ENCODE peak calls at places on chromosome 10, in nine cellular contexts. A is uterus, C is ovary, U is sigmoid colon, I is transverse colon, Z is vagina, F is endothelial cell of umbilical vein, M is NB4, Q is upper lobe of left lung. H is an unnamed sample.

GRCh38 chr10:99605351-99605750 is 14.9 kb downstream of the SLC25A28 start:
- DNase-seq in A (no peak), C (no peak), U (no peak), I (no peak), Z (no peak), F (no peak), M (peak), Q (no peak), H (no peak)

GRCh38 chr10:123109466-123109865 is 26.3 kb upstream of the HMX3 start:
- DNase-seq in A (no peak), C (no peak), U (no peak), I (no peak), Z (no peak), F (no peak), M (no peak), Q (no peak), H (no peak)

GRCh38 chr10:67659497-67659896 is 36.5 kb downstream of the CTNNA3 start:
- DNase-seq in A (no peak), C (no peak), U (no peak), I (no peak), Z (no peak), F (no peak), M (no peak), Q (no peak), H (no peak)

GRCh38 chr10:3848005-3848767 is 63.2 kb upstream of the KLF6 start:
- DNase-seq in A (no peak), C (no peak), U (no peak), I (no peak), Z (no peak), F (no peak), M (no peak), Q (no peak), H (no peak)

GRCh38 chr10:104267721-104268690 is 978 bp upstream of the GSTO2 start:
- DNase-seq in A (no peak), C (no peak), U (no peak), I (no peak), Z (no peak), F (no peak), M (peak), Q (no peak), H (no peak)

GRCh38 chr10:61120805-61121204 is 176.8 kb upstream of the RHOBTB1 start:
- DNase-seq in A (no peak), C (no peak), U (no peak), I (no peak), Z (no peak), F (no peak), M (no peak), Q (no peak), H (no peak)

GRCh38 chr10:51147644-51148399 is 73.5 kb downstream of the PRKG1 start:
- DNase-seq in A (no peak), C (no peak), U (no peak), I (no peak), Z (no peak), F (no peak), M (no peak), Q (no peak), H (no peak)

GRCh38 chr10:102819054-102819453 is 18.2 kb downstream of the CYP17A1 start:
- DNase-seq in A (no peak), C (no peak), U (peak), I (peak), Z (no peak), F (no peak), M (peak), Q (peak), H (no peak)

GRCh38 chr10:14192746-14193145 is 138.0 kb downstream of the FRMD4A start:
- DNase-seq in A (no peak), C (no peak), U (no peak), I (no peak), Z (no peak), F (no peak), M (no peak), Q (no peak), H (no peak)

GRCh38 chr10:24465124-24465874 is 256.4 kb downstream of the KIAA1217 start:
- DNase-seq in A (no peak), C (no peak), U (no peak), I (peak), Z (no peak), F (no peak), M (no peak), Q (peak), H (peak)

GRCh38 chr10:110916554-110917346 is 2.2 kb downstream of the BBIP1 start:
- DNase-seq in A (no peak), C (no peak), U (no peak), I (no peak), Z (no peak), F (peak), M (peak), Q (no peak), H (no peak)

GRCh38 chr10:3950676-3951275 is 165.8 kb upstream of the KLF6 start:
- DNase-seq in A (no peak), C (no peak), U (no peak), I (no peak), Z (no peak), F (no peak), M (no peak), Q (no peak), H (no peak)

GRCh38 chr10:86385806-86386205 is 19.2 kb upstream of the GRID1 start:
- DNase-seq in A (no peak), C (no peak), U (peak), I (no peak), Z (no peak), F (no peak), M (no peak), Q (no peak), H (no peak)

GRCh38 chr10:62919776-62920175 is 103.6 kb upstream of the EGR2 start:
- DNase-seq in A (no peak), C (no peak), U (no peak), I (no peak), Z (no peak), F (no peak), M (no peak), Q (no peak), H (no peak)

GRCh38 chr10:51369903-51370302 is 295.6 kb downstream of the PRKG1 start:
- DNase-seq in A (no peak), C (no peak), U (no peak), I (no peak), Z (no peak), F (no peak), M (no peak), Q (no peak), H (no peak)

GRCh38 chr10:46524471-46525176 is 31.8 kb downstream of the GPRIN2 start:
- DNase-seq in A (peak), C (no peak), U (peak), I (peak), Z (no peak), F (peak), M (no peak), Q (peak), H (peak)

GRCh38 chr10:93995598-93996271 is 2.0 kb downstream of the PLCE1 start:
- DNase-seq in A (no peak), C (no peak), U (no peak), I (no peak), Z (no peak), F (no peak), M (no peak), Q (no peak), H (no peak)

GRCh38 chr10:4771554-4772201 is 54.3 kb upstream of the AKR1E2 start:
- DNase-seq in A (no peak), C (no peak), U (no peak), I (no peak), Z (no peak), F (no peak), M (no peak), Q (no peak), H (no peak)

GRCh38 chr10:86003201-86003621 is 363.4 kb downstream of the GRID1 start:
- DNase-seq in A (no peak), C (no peak), U (no peak), I (no peak), Z (peak), F (no peak), M (no peak), Q (no peak), H (no peak)

GRCh38 chr10:58457761-58458616 is 54.7 kb upstream of the BICC1 start:
- DNase-seq in A (peak), C (peak), U (peak), I (peak), Z (no peak), F (no peak), M (no peak), Q (no peak), H (no peak)

GRCh38 chr10:126351021-126351420 is 37.3 kb downstream of the ADAM12 start:
- DNase-seq in A (no peak), C (no peak), U (no peak), I (no peak), Z (no peak), F (no peak), M (no peak), Q (no peak), H (no peak)

GRCh38 chr10:63264852-63265617 is 131.9 kb downstream of the NRBF2 start:
- DNase-seq in A (no peak), C (no peak), U (no peak), I (peak), Z (no peak), F (peak), M (peak), Q (no peak), H (no peak)

GRCh38 chr10:114015708-114016107 is 28.0 kb upstream of the ADRB1 start:
- DNase-seq in A (no peak), C (no peak), U (no peak), I (no peak), Z (no peak), F (no peak), M (no peak), Q (no peak), H (no peak)

GRCh38 chr10:131860806-131861440 is 39.9 kb upstream of the PPP2R2D start:
- DNase-seq in A (no peak), C (no peak), U (peak), I (no peak), Z (no peak), F (no peak), M (no peak), Q (peak), H (no peak)

GRCh38 chr10:102704915-102705314 is 9.3 kb downstream of the ARL3 start:
- DNase-seq in A (no peak), C (no peak), U (no peak), I (no peak), Z (no peak), F (no peak), M (no peak), Q (no peak), H (no peak)

GRCh38 chr10:80581469-80581835 is 43.8 kb downstream of the SH2D4B start:
- DNase-seq in A (no peak), C (no peak), U (no peak), I (peak), Z (peak), F (no peak), M (no peak), Q (peak), H (no peak)

GRCh38 chr10:91712315-91712714 is 79.4 kb upstream of the PPP1R3C start:
- DNase-seq in A (no peak), C (no peak), U (no peak), I (no peak), Z (no peak), F (no peak), M (no peak), Q (no peak), H (no peak)

GRCh38 chr10:3995302-3996210 is 210.5 kb upstream of the KLF6 start:
- DNase-seq in A (peak), C (no peak), U (no peak), I (no peak), Z (no peak), F (peak), M (no peak), Q (no peak), H (no peak)

GRCh38 chr10:66762218-66762729 is 163.6 kb upstream of the LRRTM3 start:
- DNase-seq in A (no peak), C (no peak), U (no peak), I (no peak), Z (no peak), F (no peak), M (no peak), Q (no peak), H (no peak)

GRCh38 chr10:29163746-29164145 is 125.1 kb upstream of the LYZL1 start:
- DNase-seq in A (no peak), C (no peak), U (no peak), I (no peak), Z (no peak), F (peak), M (no peak), Q (no peak), H (no peak)

GRCh38 chr10:69348824-69349541 is 67.7 kb downstream of the TACR2 start:
- DNase-seq in A (peak), C (peak), U (peak), I (peak), Z (no peak), F (peak), M (peak), Q (no peak), H (no peak)

GRCh38 chr10:129375912-129376311 is 91.1 kb upstream of the MGMT start:
- DNase-seq in A (no peak), C (no peak), U (no peak), I (no peak), Z (no peak), F (no peak), M (no peak), Q (no peak), H (no peak)

GRCh38 chr10:98444314-98445006 is 2.3 kb downstream of the HPS1 start:
- DNase-seq in A (no peak), C (no peak), U (no peak), I (no peak), Z (no peak), F (no peak), M (no peak), Q (no peak), H (no peak)

GRCh38 chr10:19993714-19994343 is 177.6 kb downstream of the PLXDC2 start:
- DNase-seq in A (no peak), C (no peak), U (no peak), I (no peak), Z (no peak), F (no peak), M (no peak), Q (no peak), H (no peak)

GRCh38 chr10:12720217-12720981 is 281.1 kb downstream of the CCDC3 start:
- DNase-seq in A (peak), C (peak), U (peak), I (peak), Z (no peak), F (peak), M (peak), Q (peak), H (peak)

GRCh38 chr10:36256905-36257304 is 614.8 kb upstream of the FZD8 start:
- DNase-seq in A (no peak), C (no peak), U (no peak), I (no peak), Z (no peak), F (no peak), M (no peak), Q (no peak), H (no peak)

GRCh38 chr10:101229275-101230184 is at the start of gene LBX1:
- DNase-seq in A (no peak), C (no peak), U (no peak), I (no peak), Z (no peak), F (no peak), M (no peak), Q (no peak), H (no peak)
- H3K4me3 ChIP-seq in A (no peak), C (no peak), U (no peak), I (no peak), Z (no peak), F (no peak), M (no peak), Q (no peak), H (peak)

GRCh38 chr10:11162828-11163599 is 145.3 kb downstream of the CELF2 start:
- DNase-seq in A (peak), C (no peak), U (peak), I (peak), Z (no peak), F (no peak), M (peak), Q (peak), H (peak)

GRCh38 chr10:11163990-11164805 is 146.5 kb downstream of the CELF2 start:
- DNase-seq in A (no peak), C (no peak), U (no peak), I (no peak), Z (no peak), F (no peak), M (no peak), Q (no peak), H (no peak)

GRCh38 chr10:11167233-11167979 is 149.7 kb downstream of the CELF2 start:
- DNase-seq in A (no peak), C (no peak), U (no peak), I (no peak), Z (no peak), F (no peak), M (no peak), Q (no peak), H (no peak)

GRCh38 chr10:11165591-11166543 is 148.2 kb downstream of the CELF2 start:
- DNase-seq in A (peak), C (peak), U (peak), I (peak), Z (no peak), F (peak), M (peak), Q (peak), H (peak)

DNA sequence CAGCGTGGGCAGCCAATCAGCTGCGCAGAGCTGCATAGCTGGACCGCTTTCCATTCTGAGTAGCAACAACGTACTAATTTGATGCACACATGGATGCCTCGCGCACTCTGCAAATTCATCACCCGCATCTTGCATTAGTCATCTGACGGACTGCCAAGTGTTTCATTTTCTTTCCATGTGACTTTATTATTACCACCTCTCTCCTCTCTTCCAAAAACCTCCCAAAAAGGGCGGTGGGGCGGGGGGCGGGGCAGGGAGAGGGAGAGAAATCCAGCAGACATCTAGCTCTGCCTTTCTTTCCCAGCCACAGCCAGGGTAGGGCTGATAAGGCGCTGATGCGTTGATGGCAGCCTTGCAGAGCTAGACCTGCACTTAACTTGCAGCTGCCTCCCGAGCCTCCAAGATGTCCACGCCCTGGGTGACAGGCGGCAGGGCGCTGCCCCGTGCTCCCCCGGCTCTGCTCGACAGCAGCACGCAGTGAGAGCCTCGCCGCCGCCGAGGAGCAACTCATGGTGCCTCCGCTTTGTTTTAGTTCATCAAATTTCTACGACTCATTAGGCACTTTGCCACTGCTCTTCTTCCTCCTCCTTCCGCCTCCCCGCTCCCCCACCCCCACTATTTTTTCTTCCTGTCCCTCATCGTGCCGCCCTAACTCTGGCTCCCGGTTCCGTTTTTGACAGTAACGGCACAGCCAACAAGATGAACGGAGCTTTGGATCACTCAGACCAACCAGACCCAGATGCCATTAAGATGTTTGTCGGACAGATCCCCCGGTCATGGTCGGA is 147.3 kb downstream of the CELF2 start:
- DNase-seq in A (peak), C (peak), U (peak), I (peak), Z (no peak), F (peak), M (peak), Q (peak), H (peak)
- TF ChIP-seq POLR2A in A (no peak), C (no peak), U (no peak), I (no peak), Z (no peak), F (no peak), M (peak), Q (peak), H (no peak)

GRCh38 chr10:77637986-77638765 is 568 bp upstream of the KCNMA1 start:
- DNase-seq in A (peak), C (no peak), U (peak), I (peak), Z (no peak), F (peak), M (no peak), Q (no peak), H (no peak)

GRCh38 chr10:77636286-77636966 is 1.2 kb downstream of the KCNMA1 start:
- DNase-seq in A (no peak), C (no peak), U (no peak), I (no peak), Z (no peak), F (no peak), M (no peak), Q (no peak), H (no peak)

GRCh38 chr10:77636967-77637473 is 588 bp downstream of the KCNMA1 start:
- DNase-seq in A (no peak), C (no peak), U (peak), I (no peak), Z (no peak), F (no peak), M (no peak), Q (no peak), H (no peak)

GRCh38 chr10:77638766-77639101 is 1.1 kb upstream of the KCNMA1 start:
- DNase-seq in A (no peak), C (no peak), U (no peak), I (no peak), Z (no peak), F (no peak), M (no peak), Q (no peak), H (no peak)

DNA sequence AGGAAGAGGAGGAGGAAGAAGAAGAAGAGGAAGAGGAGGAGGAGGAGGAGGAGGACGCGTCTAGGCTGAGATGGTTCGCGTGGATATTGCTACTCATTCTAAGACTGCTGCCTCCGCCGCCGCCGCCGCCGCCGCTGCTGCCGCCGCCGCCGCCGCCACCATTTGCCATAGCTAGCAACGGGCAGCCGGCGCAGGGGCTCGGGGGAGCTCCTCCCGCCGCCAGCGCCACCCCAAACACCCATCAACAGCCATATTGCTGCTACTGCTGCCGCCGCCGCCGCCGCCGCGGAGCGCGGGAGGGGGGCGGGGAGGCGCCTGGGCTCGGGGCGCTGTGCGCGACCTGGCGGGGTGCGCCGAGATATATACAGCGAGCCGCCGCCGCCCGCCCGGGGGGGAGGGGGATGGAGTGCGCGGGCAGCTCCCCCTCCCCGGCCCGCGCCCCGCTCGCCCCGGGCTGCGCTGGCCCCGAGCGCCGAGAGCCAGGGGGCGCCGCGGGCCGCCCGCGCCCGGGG is at the start of gene KCNMA1:
- DNase-seq in A (peak), C (no peak), U (peak), I (peak), Z (no peak), F (no peak), M (no peak), Q (no peak), H (no peak)
- H3K4me3 ChIP-seq in A (peak), C (peak), U (peak), I (peak), Z (peak), F (peak), M (no peak), Q (peak), H (peak)

DNA sequence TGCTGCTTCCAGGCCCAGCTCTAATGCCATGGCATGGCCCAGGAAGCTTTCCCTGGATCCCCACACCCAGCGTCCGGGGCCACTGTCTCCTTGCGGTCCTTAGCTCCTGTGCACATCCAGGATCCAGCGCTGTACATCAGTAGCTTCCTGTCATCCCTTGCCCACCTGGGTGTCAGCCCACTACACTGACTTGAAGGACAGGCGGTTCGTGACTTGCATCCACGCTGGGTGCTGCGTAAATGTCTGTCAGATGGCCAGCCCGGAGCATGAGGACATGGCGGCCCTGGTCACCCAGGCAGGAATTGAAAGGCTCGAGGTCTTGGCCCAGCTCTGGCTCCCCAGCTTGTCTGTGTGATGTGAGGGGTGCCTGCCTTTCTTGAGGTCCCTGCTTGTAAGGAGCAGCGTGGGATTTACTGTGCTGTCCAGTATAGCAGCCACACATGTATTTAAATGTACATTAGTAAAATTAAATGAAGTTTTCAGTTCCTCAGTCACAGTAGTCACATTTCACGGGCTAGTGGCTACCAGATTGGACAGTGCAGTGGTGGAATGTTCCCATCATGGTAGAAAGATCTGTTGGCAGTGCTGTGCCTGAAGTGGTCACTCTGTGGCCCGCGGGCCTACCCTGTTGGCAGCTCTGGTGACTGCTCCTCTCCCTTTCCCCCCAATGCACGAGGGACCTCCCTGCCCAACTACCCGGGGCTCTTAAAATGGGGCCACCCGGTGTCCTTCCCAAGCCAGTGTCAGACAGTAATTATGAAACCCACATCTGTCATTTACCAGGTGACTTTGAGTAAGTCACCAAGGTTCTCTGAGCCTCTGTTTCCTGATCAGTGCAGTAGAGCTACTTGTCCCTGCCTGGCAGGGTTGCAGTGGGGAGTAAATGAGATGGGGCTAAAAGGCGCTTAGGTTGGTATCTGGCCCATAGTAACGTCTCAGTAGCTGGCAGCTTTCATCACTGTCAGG is 97.8 kb upstream of the PPIF start:
- DNase-seq in A (no peak), C (no peak), U (no peak), I (no peak), Z (no peak), F (no peak), M (peak), Q (no peak), H (no peak)
- TF ChIP-seq POLR2A in A (no peak), C (no peak), U (no peak), I (no peak), Z (no peak), F (no peak), M (no peak), Q (peak), H (no peak)